ENCODE peak calls at places on chromosomes 2 and 18, in eight cellular contexts. One of them, this sample, is unnamed.

GRCh38 chr2:25215232-25215631 is 46.9 kb upstream of the POMC start:
- DNase-seq in foreskin keratinocyte: no peak
- DNase-seq in hypothalamus: no peak
- DNase-seq in NCI-H510A treated with DMSO at 0.1 percent for 48 hours: no peak
- DNase-seq in A549: no peak
- DNase-seq in NCI-H774: no peak
- DNase-seq in neural progenitor cell: no peak
- DNase-seq in GF-D8: no peak
- DNase-seq in this sample: no peak

GRCh38 chr2:171811229-171811628 is 82.8 kb downstream of the SLC25A12 start:
- DNase-seq in NCI-H510A treated with DMSO at 0.1 percent for 48 hours: peak
- DNase-seq in hypothalamus: no peak
- DNase-seq in NCI-H774: no peak
- DNase-seq in A549: peak
- DNase-seq in GF-D8: no peak
- DNase-seq in neural progenitor cell: peak
- DNase-seq in foreskin keratinocyte: peak
- DNase-seq in this sample: no peak

GRCh38 chr2:236872971-236873370 is 212.7 kb upstream of the COPS8 start:
- DNase-seq in NCI-H774: no peak
- DNase-seq in A549: no peak
- DNase-seq in GF-D8: no peak
- DNase-seq in NCI-H510A treated with DMSO at 0.1 percent for 48 hours: no peak
- DNase-seq in foreskin keratinocyte: no peak
- DNase-seq in neural progenitor cell: no peak
- DNase-seq in hypothalamus: no peak
- DNase-seq in this sample: no peak

GRCh38 chr18:71038196-71038595 is 749.4 kb downstream of the SOCS6 start:
- DNase-seq in NCI-H774: no peak
- DNase-seq in hypothalamus: no peak
- DNase-seq in NCI-H510A treated with DMSO at 0.1 percent for 48 hours: no peak
- DNase-seq in GF-D8: no peak
- DNase-seq in neural progenitor cell: no peak
- DNase-seq in A549: no peak
- DNase-seq in foreskin keratinocyte: no peak
- DNase-seq in this sample: no peak

GRCh38 chr2:128473175-128474013 is 154.7 kb upstream of the HS6ST1 start:
- DNase-seq in hypothalamus: no peak
- DNase-seq in NCI-H774: no peak
- DNase-seq in GF-D8: peak
- DNase-seq in A549: no peak
- DNase-seq in NCI-H510A treated with DMSO at 0.1 percent for 48 hours: no peak
- DNase-seq in neural progenitor cell: peak
- DNase-seq in foreskin keratinocyte: peak
- DNase-seq in this sample: no peak

GRCh38 chr2:152440049-152440448 is 105.1 kb downstream of the FMNL2 start:
- DNase-seq in NCI-H774: no peak
- DNase-seq in neural progenitor cell: peak
- DNase-seq in hypothalamus: no peak
- DNase-seq in GF-D8: no peak
- DNase-seq in A549: no peak
- DNase-seq in foreskin keratinocyte: no peak
- DNase-seq in NCI-H510A treated with DMSO at 0.1 percent for 48 hours: no peak
- DNase-seq in this sample: no peak

GRCh38 chr2:14903709-14904374 is 271.3 kb downstream of the LRATD1 start:
- DNase-seq in foreskin keratinocyte: no peak
- DNase-seq in NCI-H774: no peak
- DNase-seq in hypothalamus: no peak
- DNase-seq in GF-D8: peak
- DNase-seq in neural progenitor cell: peak
- DNase-seq in A549: peak
- DNase-seq in NCI-H510A treated with DMSO at 0.1 percent for 48 hours: no peak
- DNase-seq in this sample: no peak

GRCh38 chr2:222709191-222709891 is 37.9 kb downstream of the MOGAT1 start:
- DNase-seq in neural progenitor cell: peak
- DNase-seq in A549: peak
- DNase-seq in NCI-H510A treated with DMSO at 0.1 percent for 48 hours: peak
- DNase-seq in foreskin keratinocyte: peak
- DNase-seq in NCI-H774: peak
- DNase-seq in hypothalamus: peak
- DNase-seq in GF-D8: no peak
- DNase-seq in this sample: no peak

GRCh38 chr2:173215316-173215715 is 139.4 kb upstream of the CDCA7 start:
- DNase-seq in neural progenitor cell: no peak
- DNase-seq in NCI-H774: no peak
- DNase-seq in NCI-H510A treated with DMSO at 0.1 percent for 48 hours: no peak
- DNase-seq in hypothalamus: no peak
- DNase-seq in GF-D8: no peak
- DNase-seq in A549: no peak
- DNase-seq in foreskin keratinocyte: no peak
- DNase-seq in this sample: no peak

GRCh38 chr2:69013837-69014796 is 1.1 kb downstream of the ANTXR1 start:
- DNase-seq in hypothalamus: no peak
- DNase-seq in GF-D8: no peak
- DNase-seq in NCI-H510A treated with DMSO at 0.1 percent for 48 hours: no peak
- DNase-seq in foreskin keratinocyte: no peak
- DNase-seq in neural progenitor cell: peak
- DNase-seq in NCI-H774: no peak
- DNase-seq in A549: peak
- DNase-seq in this sample: no peak

GRCh38 chr2:119407430-119408220 is 24.0 kb upstream of the TMEM37 start:
- DNase-seq in GF-D8: peak
- DNase-seq in A549: peak
- DNase-seq in NCI-H774: peak
- DNase-seq in neural progenitor cell: peak
- DNase-seq in hypothalamus: peak
- DNase-seq in foreskin keratinocyte: no peak
- DNase-seq in NCI-H510A treated with DMSO at 0.1 percent for 48 hours: peak
- DNase-seq in this sample: peak

GRCh38 chr2:238169708-238170251 is 11.0 kb downstream of the ERFE start:
- DNase-seq in A549: peak
- DNase-seq in hypothalamus: no peak
- DNase-seq in neural progenitor cell: no peak
- DNase-seq in NCI-H510A treated with DMSO at 0.1 percent for 48 hours: no peak
- DNase-seq in NCI-H774: no peak
- DNase-seq in GF-D8: peak
- DNase-seq in foreskin keratinocyte: peak
- DNase-seq in this sample: no peak

GRCh38 chr2:215664847-215665525 is 229.1 kb upstream of the FN1 start:
- DNase-seq in hypothalamus: no peak
- DNase-seq in neural progenitor cell: no peak
- DNase-seq in NCI-H774: no peak
- DNase-seq in foreskin keratinocyte: peak
- DNase-seq in NCI-H510A treated with DMSO at 0.1 percent for 48 hours: no peak
- DNase-seq in A549: peak
- DNase-seq in GF-D8: no peak
- DNase-seq in this sample: no peak

This sample was measured in NCI-H1092.